ENCODE peak calls at places on chromosome 2, in five cellular contexts. R, D, A, T and C are unnamed samples.

GRCh38 chr2:26573241-26573925 is 67.8 kb downstream of the CIB4 start:
- DNase-seq in R (no peak), A (no peak), T (no peak), D (no peak), C (no peak)

GRCh38 chr2:42141687-42142475 is 27.3 kb upstream of the EML4 start:
- DNase-seq in A (no peak), D (peak), T (peak), R (peak), C (peak)

GRCh38 chr2:22901471-22901870 is 483.5 kb upstream of the KLHL29 start:
- DNase-seq in T (no peak), R (no peak), A (no peak), D (no peak), C (no peak)

GRCh38 chr2:156083707-156084494 is 248.6 kb downstream of the NR4A2 start:
- DNase-seq in A (no peak), D (no peak), R (no peak), T (no peak), C (peak)

GRCh38 chr2:96539215-96539920 is 2.8 kb downstream of the ARID5A start:
- DNase-seq in T (no peak), R (no peak), D (no peak), A (no peak), C (no peak)

GRCh38 chr2:25336446-25336845 is 5.3 kb downstream of the DNMT3A start:
- DNase-seq in A (no peak), D (no peak), R (no peak), T (peak), C (no peak)

GRCh38 chr2:212733273-212733672 is 194.7 kb upstream of the ERBB4 start:
- DNase-seq in A (no peak), R (no peak), T (no peak), D (no peak), C (no peak)

GRCh38 chr2:79741044-79741443 is 228.2 kb downstream of the CTNNA2 start:
- DNase-seq in T (no peak), R (no peak), D (peak), A (no peak), C (no peak)

GRCh38 chr2:187294043-187294442 is 154.0 kb downstream of the CALCRL start:
- DNase-seq in D (no peak), R (no peak), T (no peak), A (no peak), C (no peak)

GRCh38 chr2:8803658-8804379 is 33.6 kb downstream of the KIDINS220 start:
- DNase-seq in A (peak), D (no peak), T (no peak), R (no peak), C (no peak)

GRCh38 chr2:145824384-145824783 is 1304.5 kb upstream of the ZEB2 start:
- DNase-seq in A (no peak), D (no peak), T (no peak), R (no peak), C (no peak)

GRCh38 chr2:97907667-97908066 is 88.1 kb downstream of the TMEM131 start:
- DNase-seq in R (no peak), D (no peak), A (no peak), T (no peak), C (no peak)

GRCh38 chr2:70988151-70988550 is 6.5 kb downstream of the TEX261 start:
- DNase-seq in A (no peak), D (no peak), T (no peak), R (no peak), C (no peak)

GRCh38 chr2:8026381-8026780 is 655.5 kb upstream of the ID2 start:
- DNase-seq in A (no peak), R (no peak), D (no peak), T (no peak), C (no peak)

GRCh38 chr2:184879671-184880070 is 281.3 kb downstream of the ZNF804A start:
- DNase-seq in T (no peak), A (no peak), D (no peak), R (no peak), C (no peak)

GRCh38 chr2:72350852-72351251 is 203.2 kb upstream of the CYP26B1 start:
- DNase-seq in A (no peak), D (no peak), T (peak), R (no peak), C (no peak)

GRCh38 chr2:128505150-128505490 is 186.5 kb upstream of the HS6ST1 start:
- DNase-seq in T (no peak), R (no peak), A (no peak), D (no peak), C (no peak)

GRCh38 chr2:31219131-31219969 is 2.0 kb upstream of the CAPN14 start:
- DNase-seq in R (no peak), T (no peak), A (no peak), D (peak), C (no peak)

GRCh38 chr2:9392895-9393757 is 30.2 kb downstream of the ITGB1BP1 start:
- DNase-seq in D (no peak), A (no peak), R (no peak), T (peak), C (no peak)

GRCh38 chr2:149446735-149447134 is 116.3 kb downstream of the LYPD6 start:
- DNase-seq in T (no peak), A (no peak), D (no peak), R (peak), C (no peak)